ENCODE peak calls at places on chromosomes 16 and 17, in five cellular contexts. One of them, this sample, is unnamed.

GRCh38 chr16:2180962-2181923 is 15.2 kb downstream of the CASKIN1 start:
- DNase-seq in T-cell: no peak
- DNase-seq in stimulated activated CD4-positive, alpha-beta T cell treated with anti-CD3 and anti-CD28 coated beads, Interleukin-4, amount 100 ng/mL, for 1 hour: no peak
- DNase-seq in A549: no peak
- DNase-seq in ELR: no peak
- DNase-seq in this sample: no peak

GRCh38 chr16:71430744-71431143 is 11.1 kb downstream of the TLE7 start:
- DNase-seq in T-cell: no peak
- DNase-seq in stimulated activated CD4-positive, alpha-beta T cell treated with anti-CD3 and anti-CD28 coated beads, Interleukin-4, amount 100 ng/mL, for 1 hour: no peak
- DNase-seq in A549: no peak
- DNase-seq in ELR: no peak
- DNase-seq in this sample: no peak

GRCh38 chr16:62392698-62393097 is 356.5 kb upstream of the CDH8 start:
- DNase-seq in T-cell: no peak
- DNase-seq in stimulated activated CD4-positive, alpha-beta T cell treated with anti-CD3 and anti-CD28 coated beads, Interleukin-4, amount 100 ng/mL, for 1 hour: no peak
- DNase-seq in A549: no peak
- DNase-seq in ELR: no peak
- DNase-seq in this sample: no peak

GRCh38 chr17:28818705-28819295 is 23.8 kb downstream of the FAM222B start:
- DNase-seq in T-cell: no peak
- DNase-seq in stimulated activated CD4-positive, alpha-beta T cell treated with anti-CD3 and anti-CD28 coated beads, Interleukin-4, amount 100 ng/mL, for 1 hour: no peak
- DNase-seq in A549: no peak
- DNase-seq in ELR: no peak
- DNase-seq in this sample: no peak

GRCh38 chr17:46013127-46013501 is 14.1 kb downstream of the STH start:
- DNase-seq in T-cell: no peak
- DNase-seq in stimulated activated CD4-positive, alpha-beta T cell treated with anti-CD3 and anti-CD28 coated beads, Interleukin-4, amount 100 ng/mL, for 1 hour: no peak
- DNase-seq in A549: no peak
- DNase-seq in ELR: no peak
- DNase-seq in this sample: no peak

GRCh38 chr17:16872836-16873653 is 98.9 kb downstream of the TNFRSF13B start:
- DNase-seq in T-cell: no peak
- DNase-seq in stimulated activated CD4-positive, alpha-beta T cell treated with anti-CD3 and anti-CD28 coated beads, Interleukin-4, amount 100 ng/mL, for 1 hour: peak; percentile 34
- DNase-seq in A549: peak; percentile 57
- DNase-seq in ELR: peak; percentile 60
- DNase-seq in this sample: no peak

GRCh38 chr16:31186930-31187807 is 7.2 kb downstream of the FUS start:
- DNase-seq in T-cell: no peak
- DNase-seq in stimulated activated CD4-positive, alpha-beta T cell treated with anti-CD3 and anti-CD28 coated beads, Interleukin-4, amount 100 ng/mL, for 1 hour: no peak
- DNase-seq in A549: no peak
- DNase-seq in ELR: no peak
- DNase-seq in this sample: no peak

GRCh38 chr17:8753136-8753975 is 5.0 kb downstream of the SPDYE4 start:
- DNase-seq in T-cell: no peak
- DNase-seq in stimulated activated CD4-positive, alpha-beta T cell treated with anti-CD3 and anti-CD28 coated beads, Interleukin-4, amount 100 ng/mL, for 1 hour: no peak
- DNase-seq in A549: no peak
- DNase-seq in ELR: no peak
- DNase-seq in this sample: no peak

GRCh38 chr16:22634913-22635312 is 124.2 kb downstream of the NPIPB5 start:
- DNase-seq in T-cell: no peak
- DNase-seq in stimulated activated CD4-positive, alpha-beta T cell treated with anti-CD3 and anti-CD28 coated beads, Interleukin-4, amount 100 ng/mL, for 1 hour: no peak
- DNase-seq in A549: no peak
- DNase-seq in ELR: no peak
- DNase-seq in this sample: no peak

GRCh38 chr17:74296548-74296936 is 22.5 kb downstream of the DNAI2 start:
- DNase-seq in T-cell: peak; percentile 15
- DNase-seq in stimulated activated CD4-positive, alpha-beta T cell treated with anti-CD3 and anti-CD28 coated beads, Interleukin-4, amount 100 ng/mL, for 1 hour: peak; percentile 15
- DNase-seq in A549: peak; percentile 73
- DNase-seq in ELR: peak; percentile 36
- DNase-seq in this sample: peak; percentile 42

GRCh38 chr17:48954300-48954755 is 9.7 kb upstream of the SNF8 start:
- DNase-seq in T-cell: no peak
- DNase-seq in stimulated activated CD4-positive, alpha-beta T cell treated with anti-CD3 and anti-CD28 coated beads, Interleukin-4, amount 100 ng/mL, for 1 hour: no peak
- DNase-seq in A549: peak; percentile 91
- DNase-seq in ELR: peak; percentile 79
- DNase-seq in this sample: no peak

This sample was measured in prostate gland.